ENCODE peak calls at places on chromosomes 4 and X, in nine cellular contexts. K, A, U, I, Y, D, Z, Q and F are unnamed samples.

GRCh38 chr4:78417603-78418002 is 134.0 kb upstream of the ANXA3 start:
- DNase-seq in K (no peak), A (no peak), U (no peak), I (no peak), Y (no peak), D (no peak), Z (no peak), Q (no peak), F (no peak)

GRCh38 chr4:182826391-182826790 is 90.8 kb downstream of the DCTD start:
- DNase-seq in K (no peak), A (no peak), U (no peak), I (no peak), Y (no peak), D (no peak), Z (peak; percentile 16), Q (no peak), F (no peak)

GRCh38 chr4:122334828-122335227 is 44.0 kb upstream of the ADAD1 start:
- DNase-seq in K (no peak), A (no peak), U (no peak), I (no peak), Y (no peak), D (no peak), Z (no peak), Q (no peak), F (no peak)

GRCh38 chr4:10129196-10130185 is 12.9 kb upstream of the WDR1 start:
- DNase-seq in K (no peak), A (no peak), U (no peak), I (no peak), Y (no peak), D (no peak), Z (no peak), Q (no peak), F (no peak)

GRCh38 chr4:124484008-124484407 is 228.5 kb downstream of the ANKRD50 start:
- DNase-seq in K (no peak), A (no peak), U (no peak), I (no peak), Y (no peak), D (no peak), Z (no peak), Q (no peak), F (no peak)

GRCh38 chr4:104491396-104491821 is 3.3 kb downstream of the CXXC4 start:
- DNase-seq in K (no peak), A (peak; percentile 69), U (no peak), I (no peak), Y (peak; percentile 26), D (peak; percentile 48), Z (peak; percentile 55), Q (no peak), F (peak; percentile 15)

GRCh38 chrX:151151668-151152267 is 24.6 kb upstream of the GPR50 start:
- DNase-seq in K (peak; percentile 40), A (peak; percentile 40), U (peak; percentile 10), I (no peak), Y (peak; percentile 37), D (no peak), Z (peak; percentile 61), Q (peak; percentile 39), F (no peak)

GRCh38 chr4:89056953-89057398 is at the start of gene FAM13A:
- DNase-seq in K (peak; percentile 87), A (peak; percentile 80), U (peak; percentile 91), I (no peak), Y (no peak), D (peak; percentile 19), Z (peak; percentile 28), Q (peak; percentile 92), F (no peak)

GRCh38 chr4:184157322-184157721 is 60.4 kb downstream of the ENPP6 start:
- DNase-seq in K (no peak), A (no peak), U (no peak), I (no peak), Y (no peak), D (no peak), Z (no peak), Q (no peak), F (no peak)

GRCh38 chrX:21973321-21974010 is 33.0 kb downstream of the SMS start:
- DNase-seq in K (no peak), A (no peak), U (no peak), I (no peak), Y (no peak), D (no peak), Z (no peak), Q (no peak), F (no peak)

GRCh38 chrX:37679888-37680287 is 5.7 kb upstream of the XK start:
- DNase-seq in K (no peak), A (no peak), U (no peak), I (no peak), Y (no peak), D (no peak), Z (no peak), Q (no peak), F (no peak)

GRCh38 chrX:138020941-138021340 is 455.0 kb downstream of the ZIC3 start:
- DNase-seq in K (no peak), A (no peak), U (no peak), I (no peak), Y (no peak), D (no peak), Z (no peak), Q (no peak), F (no peak)

GRCh38 chrX:39900788-39901170 is 197.0 kb downstream of the BCOR start:
- DNase-seq in K (no peak), A (no peak), U (no peak), I (no peak), Y (no peak), D (no peak), Z (no peak), Q (no peak), F (no peak)

GRCh38 chr4:8319731-8320385 is 50.3 kb downstream of the HTRA3 start:
- DNase-seq in K (no peak), A (no peak), U (no peak), I (no peak), Y (no peak), D (no peak), Z (no peak), Q (no peak), F (peak; percentile 1)

GRCh38 chr4:143433231-143433630 is 80.3 kb upstream of the SMARCA5 start:
- DNase-seq in K (no peak), A (no peak), U (no peak), I (no peak), Y (no peak), D (no peak), Z (no peak), Q (no peak), F (no peak)

GRCh38 chrX:111447298-111447697 is 35.3 kb upstream of the DCX start:
- DNase-seq in K (no peak), A (peak; percentile 23), U (no peak), I (no peak), Y (no peak), D (no peak), Z (no peak), Q (peak; percentile 23), F (no peak)

GRCh38 chr4:83558693-83559092 is 22.8 kb downstream of the GPAT3 start:
- DNase-seq in K (peak; percentile 21), A (no peak), U (no peak), I (no peak), Y (no peak), D (no peak), Z (no peak), Q (peak; percentile 12), F (no peak)

GRCh38 chr4:186757696-186758330 is 34.2 kb upstream of the FAT1 start:
- DNase-seq in K (no peak), A (no peak), U (peak; percentile 70), I (no peak), Y (no peak), D (no peak), Z (no peak), Q (no peak), F (no peak)

GRCh38 chrX:105695451-105695850 is 126.9 kb upstream of the NRK start:
- DNase-seq in K (no peak), A (no peak), U (no peak), I (no peak), Y (no peak), D (no peak), Z (no peak), Q (no peak), F (no peak)

GRCh38 chrX:154717824-154718223 is 33.1 kb downstream of the GAB3 start:
- DNase-seq in K (peak; percentile 96), A (no peak), U (no peak), I (no peak), Y (peak; percentile 23), D (no peak), Z (peak; percentile 9), Q (no peak), F (no peak)

GRCh38 chrX:21946925-21947641 is 6.6 kb downstream of the SMS start:
- DNase-seq in K (peak; percentile 34), A (no peak), U (no peak), I (no peak), Y (no peak), D (no peak), Z (no peak), Q (no peak), F (no peak)

GRCh38 chr4:153036931-153037330 is 100.8 kb downstream of the FHDC1 start:
- DNase-seq in K (no peak), A (no peak), U (no peak), I (no peak), Y (no peak), D (no peak), Z (no peak), Q (no peak), F (no peak)

GRCh38 chr4:11338990-11339782 is 89.5 kb downstream of the HS3ST1 start:
- DNase-seq in K (no peak), A (no peak), U (no peak), I (peak; percentile 59), Y (no peak), D (no peak), Z (peak; percentile 15), Q (no peak), F (no peak)

GRCh38 chr4:1846580-1846979 is 9.4 kb downstream of the LETM1 start:
- DNase-seq in K (no peak), A (no peak), U (no peak), I (no peak), Y (no peak), D (no peak), Z (no peak), Q (no peak), F (no peak)

GRCh38 chr4:27684501-27685077 is 823.9 kb downstream of the STIM2 start:
- DNase-seq in K (peak; percentile 51), A (peak; percentile 56), U (peak; percentile 6), I (peak; percentile 5), Y (no peak), D (peak; percentile 16), Z (no peak), Q (peak; percentile 59), F (no peak)

GRCh38 chr4:9970399-9971011 is 50.8 kb downstream of the SLC2A9 start:
- DNase-seq in K (no peak), A (no peak), U (no peak), I (peak; percentile 26), Y (no peak), D (no peak), Z (peak; percentile 56), Q (no peak), F (no peak)